ENCODE peak calls at places on chromosomes 6 and 20, in five cellular contexts. S is activated CD8-positive, alpha-beta T cell treated with anti-CD3 and anti-CD28 coated beads for 36 hours; M is HFF-Myc; E is body of pancreas; D is fibroblast of mammary gland. F is an unnamed sample.
A peak's percentile ranks its signal among the peaks of the same experiment; 100 is the strongest.

GRCh38 chr20:47280228-47280627 is 76.3 kb downstream of the ZMYND8 start:
- DNase-seq in S (no peak), D (no peak), M (no peak), E (no peak), F (no peak)

GRCh38 chr6:21506126-21506525 is 87.4 kb upstream of the SOX4 start:
- DNase-seq in M (no peak), D (no peak), E (no peak), S (no peak), F (no peak)

GRCh38 chr20:58432190-58432954 is 43.3 kb downstream of the VAPB start:
- DNase-seq in S (no peak), M (no peak), D (peak; percentile 72), E (no peak), F (no peak)

GRCh38 chr6:1389791-1390070 is 355 bp downstream of the FOXF2 start:
- DNase-seq in M (no peak), D (no peak), S (no peak), E (no peak), F (no peak)

GRCh38 chr20:45611054-45611453 is 18.5 kb upstream of the WFDC10A start:
- DNase-seq in M (peak; percentile 77), S (peak; percentile 72), E (no peak), D (peak; percentile 94), F (no peak)

GRCh38 chr6:165662041-165662491 is 975 bp downstream of the PDE10A start:
- DNase-seq in M (no peak), S (no peak), E (no peak), D (no peak), F (no peak)

GRCh38 chr20:58667975-58668374 is 16.9 kb downstream of the STX16 start:
- DNase-seq in D (no peak), M (no peak), E (no peak), S (no peak), F (no peak)

GRCh38 chr6:167472876-167473275 is 148.0 kb downstream of the TTLL2 start:
- DNase-seq in E (no peak), M (no peak), S (no peak), D (no peak), F (no peak)

GRCh38 chr6:22399693-22400092 is 102.9 kb upstream of the PRL start:
- DNase-seq in S (no peak), E (no peak), M (peak; percentile 35), D (peak; percentile 68), F (no peak)

GRCh38 chr6:169075211-169075621 is 178.4 kb downstream of the THBS2 start:
- DNase-seq in D (peak; percentile 90), S (no peak), E (peak; percentile 32), M (no peak), F (no peak)

GRCh38 chr6:24743265-24743943 is 24.4 kb upstream of the C6orf62 start:
- DNase-seq in D (peak; percentile 99), E (peak; percentile 58), M (peak; percentile 97), S (peak; percentile 52), F (peak; percentile 40)

GRCh38 chr20:266604-267562 is 9.4 kb downstream of the DEFB132 start:
- DNase-seq in D (peak; percentile 75), S (peak; percentile 96), M (peak; percentile 61), E (peak; percentile 89), F (peak; percentile 91)

GRCh38 chr6:156783958-156784357 is 6.8 kb downstream of the ARID1B start:
- DNase-seq in D (no peak), M (no peak), E (no peak), S (no peak), F (no peak)

GRCh38 chr6:14326774-14327173 is 209.2 kb downstream of the CD83 start:
- DNase-seq in M (no peak), S (no peak), E (no peak), D (no peak), F (no peak)

GRCh38 chr20:20079102-20079784 is 26.9 kb downstream of the CFAP61 start:
- DNase-seq in D (no peak), M (no peak), S (no peak), E (no peak), F (no peak)

GRCh38 chr6:112007805-112008204 is 46.1 kb upstream of the CCN6 start:
- DNase-seq in D (peak; percentile 29), S (no peak), M (no peak), E (no peak), F (no peak)

GRCh38 chr20:57912227-57912582 is 202.4 kb upstream of the PMEPA1 start:
- DNase-seq in D (no peak), S (no peak), E (no peak), M (no peak), F (no peak)

GRCh38 chr6:15819841-15820240 is 157.0 kb upstream of the DTNBP1 start:
- DNase-seq in E (no peak), M (no peak), S (no peak), D (no peak), F (no peak)

GRCh38 chr20:34706912-34707784 is 3.0 kb downstream of the TP53INP2 start:
- DNase-seq in D (no peak), E (no peak), S (no peak), M (no peak), F (no peak)

GRCh38 chr20:34709044-34709835 is 5.1 kb downstream of the TP53INP2 start:
- DNase-seq in M (no peak), E (peak; percentile 79), S (peak; percentile 90), D (peak; percentile 75), F (peak; percentile 94)

GRCh38 chr20:34709836-34710567 is 5.9 kb downstream of the TP53INP2 start:
- DNase-seq in D (peak; percentile 53), E (peak; percentile 77), M (no peak), S (peak; percentile 76), F (peak; percentile 90)

GRCh38 chr20:34710568-34710839 is 6.4 kb downstream of the TP53INP2 start:
- DNase-seq in M (no peak), E (no peak), D (no peak), S (no peak), F (no peak)

GRCh38 chr20:34708621-34709043 is 4.5 kb downstream of the TP53INP2 start:
- DNase-seq in M (no peak), D (peak; percentile 45), E (peak; percentile 37), S (peak; percentile 81), F (peak; percentile 70)
- TF ChIP-seq CTCF in M (peak; percentile 54), D (peak; percentile 60), E (no peak), S (peak; percentile 86), F (peak; percentile 73)

GRCh38 chr6:138271451-138271850 is 53.2 kb upstream of the PBOV1 start:
- DNase-seq in M (no peak), D (no peak), S (no peak), E (no peak), F (no peak)

GRCh38 chr6:138272543-138273305 is 54.4 kb upstream of the PBOV1 start:
- DNase-seq in E (no peak), S (no peak), M (no peak), D (no peak), F (no peak)

GRCh38 chr6:138278326-138278725 is 60.0 kb upstream of the PBOV1 start:
- DNase-seq in D (peak; percentile 48), M (no peak), S (no peak), E (peak; percentile 27), F (no peak)

GRCh38 chr6:138277835-138278234 is 59.5 kb upstream of the PBOV1 start:
- DNase-seq in S (no peak), D (no peak), M (no peak), E (no peak), F (no peak)

GRCh38 chr6:138275976-138276375 is 57.7 kb upstream of the PBOV1 start:
- DNase-seq in S (no peak), E (no peak), D (no peak), M (no peak), F (no peak)
- TF ChIP-seq CTCF in S (no peak), E (no peak), D (no peak), M (no peak), F (no peak)

GRCh38 chr20:62913043-62913630 is 13.2 kb downstream of the DIDO1 start:
- DNase-seq in D (no peak), E (no peak), M (no peak), S (no peak), F (no peak)

GRCh38 chr20:62908971-62909791 is 17.1 kb downstream of the DIDO1 start:
- DNase-seq in E (no peak), M (no peak), D (no peak), S (no peak), F (no peak)

GRCh38 chr20:62910217-62910766 is 16.0 kb downstream of the DIDO1 start:
- DNase-seq in D (no peak), S (no peak), E (no peak), M (no peak), F (no peak)

GRCh38 chr20:62910777-62911497 is 15.4 kb downstream of the DIDO1 start:
- DNase-seq in S (no peak), E (no peak), M (no peak), D (no peak), F (no peak)

DNA sequence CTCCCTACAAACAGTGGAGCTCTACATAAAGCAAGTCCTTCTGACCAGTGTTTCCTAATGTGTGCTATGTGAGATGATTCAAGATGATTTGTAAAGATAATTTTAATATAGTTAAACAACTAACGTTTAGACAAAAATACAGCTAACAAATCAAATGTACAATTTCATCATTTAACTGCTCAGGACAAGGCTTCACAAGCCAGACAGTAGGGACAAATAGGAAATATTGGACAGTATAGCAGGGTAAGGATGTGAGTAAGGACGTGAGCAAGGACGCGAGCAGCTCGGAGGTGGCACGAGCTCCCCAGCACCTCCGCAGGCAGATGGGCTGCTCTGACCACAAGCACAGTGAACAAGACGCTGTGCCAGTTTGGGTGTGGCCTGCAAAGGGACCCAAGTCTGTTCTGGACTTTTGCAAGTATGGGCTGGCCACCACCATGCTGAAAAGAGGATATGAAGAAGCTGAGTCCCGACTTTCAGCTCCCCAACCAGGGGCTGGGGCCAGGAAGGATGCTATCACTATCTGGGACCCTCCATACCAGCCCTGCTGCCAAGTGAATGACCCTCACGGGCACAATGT is 14.5 kb downstream of the DIDO1 start:
- DNase-seq in D (no peak), M (no peak), E (no peak), S (no peak), F (no peak)
- TF ChIP-seq CTCF in D (no peak), M (no peak), E (no peak), S (no peak), F (no peak)

GRCh38 chr6:81838031-81838430 is 85.5 kb upstream of the TENT5A start:
- DNase-seq in D (no peak), S (no peak), M (no peak), E (no peak), F (no peak)

GRCh38 chr6:81834141-81834621 is 81.7 kb upstream of the TENT5A start:
- DNase-seq in S (no peak), D (peak; percentile 38), M (peak; percentile 27), E (peak; percentile 13), F (no peak)

GRCh38 chr6:81843302-81843701 is 90.8 kb upstream of the TENT5A start:
- DNase-seq in E (no peak), M (no peak), S (no peak), D (no peak), F (no peak)

GRCh38 chr6:81842254-81842653 is 89.8 kb upstream of the TENT5A start:
- DNase-seq in D (no peak), S (no peak), E (no peak), M (no peak), F (no peak)

DNA sequence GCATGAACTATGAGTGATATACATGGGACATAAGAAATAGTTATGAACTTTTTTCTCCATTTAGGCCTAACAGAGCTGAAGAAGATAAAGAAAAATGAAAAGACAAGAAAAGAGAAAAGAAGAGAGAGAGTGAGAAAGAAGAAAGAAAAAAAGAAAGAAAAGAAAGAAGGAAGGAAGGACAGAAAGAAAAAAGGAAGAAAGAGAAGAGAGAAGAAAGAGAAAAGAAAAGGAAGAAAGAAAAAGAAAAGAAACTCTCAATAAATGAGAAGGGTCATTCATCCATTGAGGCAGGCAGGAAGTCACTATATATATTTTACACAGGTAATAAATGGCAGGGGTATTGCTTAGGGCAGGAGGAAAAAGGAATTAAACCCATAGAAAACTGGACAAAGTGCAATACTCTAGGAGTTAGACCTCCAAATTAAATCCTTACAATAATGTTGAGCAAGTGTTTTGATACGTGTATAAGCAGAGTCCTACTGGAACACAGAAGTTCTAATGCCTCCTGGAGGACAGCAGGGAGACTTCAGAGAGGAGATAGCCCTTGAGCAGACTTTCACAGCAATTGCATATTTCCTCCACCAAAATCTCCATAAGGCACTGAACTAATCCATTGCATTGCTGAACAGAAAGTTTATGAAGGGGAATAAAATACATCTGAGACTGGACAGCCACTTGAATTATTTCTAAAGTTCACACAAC is 86.4 kb upstream of the TENT5A start:
- DNase-seq in E (no peak), M (no peak), D (no peak), S (no peak), F (no peak)
- TF ChIP-seq CTCF in E (no peak), M (no peak), D (no peak), S (peak; percentile 22), F (no peak)

F was measured in GM13977.